ENCODE peak calls at places on chromosomes 16 and 17, in six cellular contexts. One of them, this sample, is unnamed.

GRCh38 chr17:39194089-39194984 is 3.1 kb downstream of the CACNB1 start:
- DNase-seq in heart right ventricle: peak
- DNase-seq in OCI-LY7: no peak
- DNase-seq in psoas muscle: peak
- DNase-seq in H1: peak
- DNase-seq in kidney: no peak
- DNase-seq in this sample: no peak

GRCh38 chr17:10683853-10684252 is 13.5 kb downstream of the SCO1 start:
- DNase-seq in kidney: no peak
- DNase-seq in psoas muscle: no peak
- DNase-seq in OCI-LY7: peak
- DNase-seq in H1: no peak
- DNase-seq in heart right ventricle: no peak
- DNase-seq in this sample: peak

GRCh38 chr17:80513892-80514291 is 30.7 kb upstream of the RPTOR start:
- DNase-seq in heart right ventricle: no peak
- DNase-seq in H1: no peak
- DNase-seq in kidney: no peak
- DNase-seq in psoas muscle: no peak
- DNase-seq in OCI-LY7: no peak
- DNase-seq in this sample: no peak

GRCh38 chr17:75250009-75250471 is 11.4 kb downstream of the GGA3 start:
- DNase-seq in H1: no peak
- DNase-seq in OCI-LY7: peak
- DNase-seq in heart right ventricle: no peak
- DNase-seq in kidney: no peak
- DNase-seq in psoas muscle: peak
- DNase-seq in this sample: peak

GRCh38 chr16:67562526-67562917 is at the start of gene CTCF:
- DNase-seq in psoas muscle: peak
- DNase-seq in H1: no peak
- DNase-seq in heart right ventricle: peak
- DNase-seq in OCI-LY7: peak
- DNase-seq in kidney: peak
- DNase-seq in this sample: peak

GRCh38 chr17:73522107-73522506 is 122.1 kb downstream of the SDK2 start:
- DNase-seq in psoas muscle: no peak
- DNase-seq in OCI-LY7: no peak
- DNase-seq in heart right ventricle: no peak
- DNase-seq in kidney: peak
- DNase-seq in H1: no peak
- DNase-seq in this sample: no peak

GRCh38 chr17:65990593-65990992 is 201.3 kb downstream of the CEP112 start:
- DNase-seq in psoas muscle: no peak
- DNase-seq in H1: no peak
- DNase-seq in kidney: no peak
- DNase-seq in heart right ventricle: peak
- DNase-seq in OCI-LY7: no peak
- DNase-seq in this sample: no peak

GRCh38 chr17:13306310-13306962 is 288.6 kb upstream of the ELAC2 start:
- DNase-seq in H1: peak
- DNase-seq in kidney: no peak
- DNase-seq in psoas muscle: no peak
- DNase-seq in heart right ventricle: peak
- DNase-seq in OCI-LY7: peak
- DNase-seq in this sample: peak

GRCh38 chr17:80586464-80587228 is 42.0 kb downstream of the RPTOR start:
- DNase-seq in psoas muscle: peak
- DNase-seq in kidney: no peak
- DNase-seq in heart right ventricle: no peak
- DNase-seq in H1: no peak
- DNase-seq in OCI-LY7: no peak
- DNase-seq in this sample: no peak

GRCh38 chr16:66418165-66418962 is 8.7 kb upstream of the BEAN1 start:
- DNase-seq in kidney: no peak
- DNase-seq in psoas muscle: no peak
- DNase-seq in OCI-LY7: no peak
- DNase-seq in heart right ventricle: no peak
- DNase-seq in H1: no peak
- DNase-seq in this sample: no peak

GRCh38 chr17:50265212-50265611 is 9.1 kb upstream of the TMEM92 start:
- DNase-seq in OCI-LY7: no peak
- DNase-seq in heart right ventricle: no peak
- DNase-seq in psoas muscle: no peak
- DNase-seq in H1: no peak
- DNase-seq in kidney: peak
- DNase-seq in this sample: no peak

GRCh38 chr17:22512997-22513538 is 820.7 kb downstream of the KCNJ18 start:
- DNase-seq in heart right ventricle: no peak
- DNase-seq in kidney: no peak
- DNase-seq in H1: no peak
- DNase-seq in psoas muscle: no peak
- DNase-seq in OCI-LY7: no peak
- DNase-seq in this sample: no peak

GRCh38 chr17:10099051-10099571 is 99.3 kb downstream of the GAS7 start:
- DNase-seq in kidney: no peak
- DNase-seq in OCI-LY7: no peak
- DNase-seq in psoas muscle: no peak
- DNase-seq in heart right ventricle: no peak
- DNase-seq in H1: no peak
- DNase-seq in this sample: peak

GRCh38 chr16:23557779-23558330 is 328 bp downstream of the UBFD1 start:
- DNase-seq in OCI-LY7: no peak
- DNase-seq in psoas muscle: peak
- DNase-seq in heart right ventricle: peak
- DNase-seq in kidney: no peak
- DNase-seq in H1: no peak
- DNase-seq in this sample: no peak

GRCh38 chr17:72135546-72136325 is 14.9 kb downstream of the SOX9 start:
- DNase-seq in heart right ventricle: no peak
- DNase-seq in H1: no peak
- DNase-seq in psoas muscle: no peak
- DNase-seq in OCI-LY7: no peak
- DNase-seq in kidney: no peak
- DNase-seq in this sample: no peak

GRCh38 chr17:2796164-2797140 is at the start of gene RAP1GAP2:
- DNase-seq in psoas muscle: peak
- DNase-seq in kidney: peak
- DNase-seq in heart right ventricle: peak
- DNase-seq in OCI-LY7: no peak
- DNase-seq in H1: no peak
- DNase-seq in this sample: no peak

GRCh38 chr16:1089822-1090619 is 6.0 kb downstream of the C1QTNF8 start:
- DNase-seq in H1: no peak
- DNase-seq in psoas muscle: peak
- DNase-seq in kidney: peak
- DNase-seq in heart right ventricle: peak
- DNase-seq in OCI-LY7: no peak
- DNase-seq in this sample: peak

GRCh38 chr17:63558441-63558840 is 8.2 kb downstream of the DCAF7 start:
- DNase-seq in OCI-LY7: no peak
- DNase-seq in heart right ventricle: no peak
- DNase-seq in psoas muscle: no peak
- DNase-seq in kidney: no peak
- DNase-seq in H1: no peak
- DNase-seq in this sample: no peak

GRCh38 chr17:63555475-63556156 is 5.3 kb downstream of the DCAF7 start:
- DNase-seq in H1: no peak
- DNase-seq in OCI-LY7: no peak
- DNase-seq in kidney: no peak
- DNase-seq in psoas muscle: no peak
- DNase-seq in heart right ventricle: no peak
- DNase-seq in this sample: no peak

GRCh38 chr17:63561819-63562218 is 11.5 kb downstream of the DCAF7 start:
- DNase-seq in OCI-LY7: no peak
- DNase-seq in heart right ventricle: no peak
- DNase-seq in kidney: no peak
- DNase-seq in psoas muscle: no peak
- DNase-seq in H1: no peak
- DNase-seq in this sample: no peak

GRCh38 chr17:63552211-63552610 is 1.9 kb downstream of the DCAF7 start:
- DNase-seq in OCI-LY7: no peak
- DNase-seq in psoas muscle: no peak
- DNase-seq in heart right ventricle: no peak
- DNase-seq in H1: no peak
- DNase-seq in kidney: no peak
- DNase-seq in this sample: no peak

GRCh38 chr17:63557416-63557815 is 7.1 kb downstream of the DCAF7 start:
- DNase-seq in heart right ventricle: no peak
- DNase-seq in psoas muscle: no peak
- DNase-seq in H1: no peak
- DNase-seq in kidney: no peak
- DNase-seq in OCI-LY7: no peak
- DNase-seq in this sample: no peak
- H3K27ac ChIP-seq in heart right ventricle: no peak
- H3K27ac ChIP-seq in psoas muscle: no peak
- H3K27ac ChIP-seq in H1: no peak
- H3K27ac ChIP-seq in kidney: no peak
- H3K27ac ChIP-seq in OCI-LY7: no peak
- H3K27ac ChIP-seq in this sample: no peak

GRCh38 chr17:4560837-4561241 is 462 bp upstream of the GGT6 start:
- DNase-seq in psoas muscle: no peak
- DNase-seq in H1: no peak
- DNase-seq in heart right ventricle: no peak
- DNase-seq in OCI-LY7: no peak
- DNase-seq in kidney: no peak
- DNase-seq in this sample: no peak
- TF ChIP-seq CTCF in psoas muscle: no peak
- TF ChIP-seq CTCF in H1: peak
- TF ChIP-seq CTCF in heart right ventricle: no peak
- TF ChIP-seq CTCF in OCI-LY7: peak
- TF ChIP-seq CTCF in kidney: peak
- TF ChIP-seq CTCF in this sample: no peak

DNA sequence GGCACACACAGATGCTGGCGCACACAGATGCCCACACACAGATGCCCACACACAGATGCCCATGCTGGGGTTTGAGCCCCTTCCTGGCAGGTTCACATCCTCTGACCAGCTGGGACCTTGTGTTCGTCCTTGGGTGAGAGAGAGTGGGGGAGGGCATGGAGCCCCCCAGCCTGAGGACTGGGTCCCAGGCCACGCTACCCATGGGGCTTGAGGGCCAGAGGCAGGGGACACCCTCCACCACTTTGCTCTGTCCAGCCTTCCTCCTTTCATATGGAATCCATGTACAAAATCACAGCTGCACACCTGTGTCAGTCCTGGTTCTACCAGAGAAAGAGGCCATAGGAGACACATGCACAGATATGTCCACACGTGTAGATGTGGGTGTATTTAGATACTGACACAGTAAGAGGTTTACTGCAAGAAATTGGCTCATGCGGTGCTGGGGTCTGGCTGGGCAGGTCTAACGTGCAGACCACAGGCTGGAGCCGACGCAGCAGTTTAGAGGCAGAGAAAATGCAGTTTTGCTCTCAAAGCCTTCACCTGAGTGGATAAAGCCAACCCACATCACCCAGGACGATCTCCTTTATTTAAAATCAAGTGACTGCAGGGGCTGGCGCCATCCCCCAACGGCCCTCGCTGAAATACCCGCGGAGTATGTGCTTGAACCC is 10.8 kb downstream of the SLC22A31 start:
- DNase-seq in OCI-LY7: no peak
- DNase-seq in kidney: no peak
- DNase-seq in H1: no peak
- DNase-seq in heart right ventricle: no peak
- DNase-seq in psoas muscle: no peak
- DNase-seq in this sample: no peak
- H3K27ac ChIP-seq in OCI-LY7: no peak
- H3K27ac ChIP-seq in kidney: no peak
- H3K27ac ChIP-seq in H1: no peak
- H3K27ac ChIP-seq in heart right ventricle: no peak
- H3K27ac ChIP-seq in psoas muscle: no peak
- H3K27ac ChIP-seq in this sample: peak

GRCh38 chr17:1628856-1629646 is 417 bp upstream of the SLC43A2 start:
- DNase-seq in kidney: peak
- DNase-seq in H1: peak
- DNase-seq in OCI-LY7: peak
- DNase-seq in heart right ventricle: peak
- DNase-seq in psoas muscle: peak
- DNase-seq in this sample: peak
- TF ChIP-seq CTCF in kidney: peak
- TF ChIP-seq CTCF in H1: peak
- TF ChIP-seq CTCF in OCI-LY7: peak
- TF ChIP-seq CTCF in heart right ventricle: peak
- TF ChIP-seq CTCF in psoas muscle: peak
- TF ChIP-seq CTCF in this sample: peak

DNA sequence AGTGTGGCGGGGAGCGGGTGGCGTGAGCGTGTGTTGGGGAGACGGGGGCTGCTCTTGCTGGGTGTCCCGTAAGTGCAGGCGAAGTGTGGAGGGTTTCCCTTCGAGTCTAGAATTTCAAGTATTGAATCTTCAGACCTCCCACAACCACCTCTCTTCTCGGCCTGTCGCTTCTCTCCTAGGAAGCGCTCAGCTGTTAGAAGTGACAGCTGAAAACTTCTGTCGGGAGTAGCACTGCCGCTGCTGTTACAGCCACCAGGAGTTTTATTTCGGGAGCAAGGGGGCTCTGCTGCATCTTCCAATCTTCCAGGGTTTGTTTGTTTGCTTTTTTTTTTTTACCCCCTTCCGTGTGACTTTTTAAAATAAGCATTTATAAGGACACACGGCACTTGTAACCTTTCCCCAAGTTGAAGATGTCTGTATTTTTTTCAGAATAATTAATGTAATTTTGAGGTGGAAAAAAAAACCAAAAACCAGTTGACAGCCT is 738 bp downstream of the RPS6KB1 start:
- DNase-seq in heart right ventricle: no peak
- DNase-seq in OCI-LY7: peak
- DNase-seq in H1: no peak
- DNase-seq in kidney: no peak
- DNase-seq in psoas muscle: no peak
- DNase-seq in this sample: peak
- H3K27ac ChIP-seq in heart right ventricle: peak
- H3K27ac ChIP-seq in OCI-LY7: peak
- H3K27ac ChIP-seq in H1: no peak
- H3K27ac ChIP-seq in kidney: peak
- H3K27ac ChIP-seq in psoas muscle: peak
- H3K27ac ChIP-seq in this sample: peak

DNA sequence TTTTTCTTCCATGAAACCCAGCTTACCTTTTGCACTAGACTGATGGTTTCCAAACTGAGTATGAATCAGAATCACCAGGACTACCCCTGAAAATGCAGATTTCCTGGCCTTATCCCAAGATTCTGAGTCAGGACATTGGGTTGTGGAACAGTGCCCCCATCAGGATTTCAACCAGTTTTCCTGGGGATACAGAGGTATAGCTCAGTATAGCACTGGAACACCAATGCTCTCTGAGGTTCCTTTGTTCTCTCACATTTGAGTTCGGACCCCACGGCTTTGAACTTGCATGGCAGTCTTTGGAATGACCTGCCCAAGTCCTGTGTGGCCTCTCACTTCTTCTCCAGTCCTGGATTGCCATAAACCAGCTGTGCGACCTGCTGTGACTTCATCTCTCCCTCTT is 12.8 kb upstream of the CCL8 start:
- DNase-seq in psoas muscle: no peak
- DNase-seq in heart right ventricle: peak
- DNase-seq in H1: peak
- DNase-seq in kidney: no peak
- DNase-seq in OCI-LY7: no peak
- DNase-seq in this sample: peak
- TF ChIP-seq CTCF in psoas muscle: peak
- TF ChIP-seq CTCF in heart right ventricle: peak
- TF ChIP-seq CTCF in H1: peak
- TF ChIP-seq CTCF in kidney: peak
- TF ChIP-seq CTCF in OCI-LY7: peak
- TF ChIP-seq CTCF in this sample: no peak

GRCh38 chr17:46950997-46951621 is 27.9 kb downstream of the RPRML start:
- DNase-seq in psoas muscle: no peak
- DNase-seq in H1: no peak
- DNase-seq in kidney: no peak
- DNase-seq in OCI-LY7: no peak
- DNase-seq in heart right ventricle: no peak
- DNase-seq in this sample: no peak
- H3K27ac ChIP-seq in psoas muscle: no peak
- H3K27ac ChIP-seq in H1: no peak
- H3K27ac ChIP-seq in kidney: no peak
- H3K27ac ChIP-seq in OCI-LY7: no peak
- H3K27ac ChIP-seq in heart right ventricle: no peak
- H3K27ac ChIP-seq in this sample: no peak

This sample was measured in RWPE1.